ENCODE peak calls at places on chromosomes 1 and 21, in seven cellular contexts. Z, H, F, T, M, Q and O are unnamed samples.

GRCh38 chr1:2089051-2089450 is 38.8 kb downstream of the PRKCZ start:
- DNase-seq in M (no peak), H (no peak), T (no peak), Z (no peak), F (no peak), Q (no peak), O (no peak)

GRCh38 chr1:232625319-232625868 is 4.5 kb downstream of the SIPA1L2 start:
- DNase-seq in Q (no peak), Z (no peak), M (no peak), H (no peak), F (no peak), T (no peak), O (no peak)

GRCh38 chr21:42758721-42759593 is 105.5 kb downstream of the PDE9A start:
- DNase-seq in F (no peak), Z (no peak), Q (no peak), T (no peak), H (no peak), M (no peak), O (no peak)

GRCh38 chr1:167695150-167695549 is 26.6 kb upstream of the MPZL1 start:
- DNase-seq in T (no peak), M (no peak), H (no peak), Q (peak; percentile 58), F (no peak), Z (no peak), O (no peak)

GRCh38 chr1:235735630-235736029 is 86.0 kb upstream of the GNG4 start:
- DNase-seq in F (no peak), T (no peak), H (peak; percentile 74), Q (no peak), Z (no peak), M (no peak), O (no peak)

GRCh38 chr1:159924025-159924790 is 1.1 kb downstream of the TAGLN2 start:
- DNase-seq in T (peak; percentile 91), Z (peak; percentile 90), M (peak; percentile 90), Q (peak; percentile 89), F (peak; percentile 95), H (peak; percentile 88), O (peak; percentile 88)

GRCh38 chr1:13469343-13469742 is 44.5 kb downstream of the LRRC38 start:
- DNase-seq in Z (no peak), F (no peak), Q (peak; percentile 19), H (no peak), T (no peak), M (no peak), O (peak; percentile 2)

GRCh38 chr1:8625981-8626898 is 191.2 kb downstream of the RERE start:
- DNase-seq in T (no peak), M (peak; percentile 53), F (no peak), Q (peak; percentile 27), H (peak; percentile 86), Z (peak; percentile 94), O (peak; percentile 99)

GRCh38 chr1:75727571-75727970 is 3.1 kb downstream of the ACADM start:
- DNase-seq in T (no peak), H (peak; percentile 11), F (no peak), M (no peak), Q (no peak), Z (no peak), O (no peak)

GRCh38 chr1:8015809-8016165 is 10.3 kb downstream of the ERRFI1 start:
- DNase-seq in T (no peak), F (peak; percentile 36), Q (no peak), H (peak; percentile 73), M (no peak), Z (no peak), O (peak; percentile 87)

GRCh38 chr1:4654764-4655673 is 610 bp downstream of the AJAP1 start:
- DNase-seq in M (peak; percentile 1), T (no peak), F (no peak), H (no peak), Z (no peak), Q (peak; percentile 15), O (no peak)

GRCh38 chr1:37135032-37135431 is 100.7 kb upstream of the GRIK3 start:
- DNase-seq in F (no peak), H (no peak), Z (no peak), M (no peak), Q (no peak), T (no peak), O (no peak)

GRCh38 chr1:193462629-193463320 is 276.4 kb upstream of the B3GALT2 start:
- DNase-seq in H (no peak), M (peak; percentile 53), Q (peak; percentile 49), F (no peak), T (no peak), Z (peak; percentile 9), O (peak; percentile 70)

GRCh38 chr1:71502026-71502425 is 421.2 kb upstream of the ZRANB2 start:
- DNase-seq in H (no peak), Z (no peak), T (no peak), M (no peak), Q (peak; percentile 21), F (no peak), O (no peak)

GRCh38 chr1:32925360-32926142 is 24.4 kb upstream of the TMEM54 start:
- DNase-seq in T (no peak), F (no peak), Q (no peak), M (no peak), H (no peak), Z (no peak), O (no peak)

GRCh38 chr21:16117851-16118592 is 388.2 kb downstream of the USP25 start:
- DNase-seq in Q (no peak), F (no peak), H (peak; percentile 97), T (no peak), M (peak; percentile 1), Z (peak; percentile 51), O (peak; percentile 95)

GRCh38 chr1:156245451-156246232 is 2.2 kb downstream of the PAQR6 start:
- DNase-seq in Z (no peak), Q (peak; percentile 50), T (peak; percentile 53), H (no peak), M (no peak), F (no peak), O (no peak)

GRCh38 chr1:203133969-203134725 is 6.6 kb downstream of the ADORA1 start:
- DNase-seq in T (no peak), F (no peak), Z (no peak), Q (peak; percentile 81), H (peak; percentile 72), M (no peak), O (peak; percentile 62)

GRCh38 chr1:200038987-200039848 is 11.7 kb downstream of the NR5A2 start:
- DNase-seq in Z (no peak), M (peak; percentile 32), Q (peak; percentile 52), T (peak; percentile 75), H (peak; percentile 7), F (peak; percentile 41), O (no peak)

GRCh38 chr1:100443739-100444571 is 91.6 kb downstream of the CDC14A start:
- DNase-seq in T (no peak), H (peak; percentile 35), F (no peak), Q (no peak), M (no peak), Z (peak; percentile 66), O (peak; percentile 75)

GRCh38 chr1:42960693-42961559 is 2.3 kb upstream of the SLC2A1 start:
- DNase-seq in F (no peak), M (no peak), Z (no peak), T (peak; percentile 20), H (no peak), Q (no peak), O (no peak)

GRCh38 chr1:236143104-236143948 is 987 bp downstream of the GPR137B start:
- DNase-seq in Q (peak; percentile 66), Z (peak; percentile 62), M (peak; percentile 67), H (peak; percentile 74), T (no peak), F (no peak), O (peak; percentile 69)

GRCh38 chr1:110053557-110054428 is 16.7 kb downstream of the ALX3 start:
- DNase-seq in F (peak; percentile 60), Z (peak; percentile 47), H (peak; percentile 42), M (no peak), T (peak; percentile 82), Q (peak; percentile 55), O (peak; percentile 54)

GRCh38 chr1:3069491-3070303 is 694 bp downstream of the PRDM16 start:
- DNase-seq in T (peak; percentile 49), H (peak; percentile 25), M (peak; percentile 11), Z (peak; percentile 50), F (peak; percentile 63), Q (peak; percentile 8), O (peak; percentile 81)

GRCh38 chr21:34693192-34693810 is 24.5 kb downstream of the CLIC6 start:
- DNase-seq in T (no peak), H (peak; percentile 80), M (peak; percentile 39), Q (peak; percentile 71), F (no peak), Z (peak; percentile 50), O (peak; percentile 86)

GRCh38 chr1:154329152-154329521 is 3.8 kb downstream of the ATP8B2 start:
- DNase-seq in T (peak; percentile 21), Q (peak; percentile 22), H (no peak), F (no peak), M (no peak), Z (peak; percentile 49), O (peak; percentile 27)
- TF ChIP-seq CTCF in T (no peak), Q (peak; percentile 8), H (peak; percentile 14), F (no peak), M (no peak), Z (peak; percentile 65), O (peak; percentile 25)

DNA sequence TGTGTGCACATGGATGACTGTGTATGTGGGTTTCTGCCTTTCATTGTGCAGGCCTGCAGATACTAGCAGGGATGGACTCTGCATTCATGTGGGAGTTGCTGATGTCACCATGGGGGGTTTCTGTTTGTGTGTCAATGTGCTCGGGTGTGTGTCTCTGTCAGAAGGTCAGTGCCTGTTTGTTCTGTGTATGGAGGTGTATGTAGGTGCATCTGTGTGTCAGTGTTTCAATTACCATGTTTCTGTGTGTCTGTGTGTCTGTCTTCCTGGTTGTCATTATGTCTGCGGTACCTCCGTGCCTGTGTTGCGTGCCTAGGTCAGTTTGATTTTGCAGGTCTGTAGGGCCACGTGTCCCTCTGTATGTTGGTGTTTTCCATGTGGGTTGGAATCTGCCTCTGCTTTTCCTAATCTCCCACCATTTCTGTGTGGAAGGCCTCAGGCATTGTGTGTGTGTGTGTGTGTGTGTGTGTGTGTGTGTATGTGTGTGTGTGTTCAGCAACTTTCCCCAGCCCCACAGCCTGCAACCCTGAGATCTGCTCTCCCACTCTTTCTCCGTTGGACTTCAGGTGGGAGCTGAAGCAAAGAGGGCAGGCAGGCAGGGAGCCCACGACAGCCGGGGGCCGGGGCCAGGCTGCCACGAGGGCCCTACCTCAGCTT is 36.7 kb upstream of the WASF2 start:
- DNase-seq in Z (no peak), F (no peak), T (no peak), M (peak; percentile 55), Q (peak; percentile 64), H (no peak), O (no peak)
- H3K4me3 ChIP-seq in Z (no peak overlapping the region), F (no peak overlapping the region), T (no peak overlapping the region), M (no peak overlapping the region), Q (peak overlapping the region; percentile 76), H (no peak overlapping the region), O (no peak overlapping the region)

DNA sequence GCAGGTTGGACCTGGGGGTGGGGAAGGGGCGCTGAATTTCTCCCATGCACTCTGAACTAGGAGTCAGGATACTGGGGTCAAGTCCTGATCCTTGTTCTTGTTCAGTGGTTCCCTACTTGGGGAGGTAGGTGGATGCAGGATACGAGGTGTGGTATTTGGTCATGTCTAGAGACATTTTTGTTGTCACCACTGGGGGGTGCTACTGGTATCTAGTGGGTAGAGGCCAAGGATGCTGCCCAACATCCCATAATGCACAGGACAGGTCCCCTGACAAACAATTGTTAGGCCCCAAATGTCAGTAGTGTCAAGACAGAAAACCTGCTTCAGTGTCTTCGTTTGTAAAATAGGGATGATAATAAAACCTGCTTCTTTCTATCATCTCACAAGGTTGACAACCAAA is 259.0 kb upstream of the FOXD3 start:
- DNase-seq in M (no peak), Q (peak; percentile 6), T (no peak), F (no peak), Z (no peak), H (no peak), O (no peak)
- TF ChIP-seq CTCF in M (peak; percentile 12), Q (no peak), T (no peak), F (no peak), Z (peak; percentile 27), H (peak; percentile 11), O (no peak)

GRCh38 chr1:31414692-31415370 is 1.8 kb downstream of the SERINC2 start:
- DNase-seq in H (peak; percentile 33), T (no peak), F (no peak), M (peak; percentile 60), Q (no peak), Z (no peak), O (peak; percentile 13)
- H3K4me3 ChIP-seq in H (peak overlapping the region; percentile 77), T (no peak overlapping the region), F (no peak overlapping the region), M (peak overlapping the region; percentile 73), Q (no peak overlapping the region), Z (no peak overlapping the region), O (no peak overlapping the region)